ENCODE peak calls at places on chromosomes 2 and 18, in eight cellular contexts. L is activated naive CD4-positive, alpha-beta T cell treated with anti-CD3 and anti-CD28 coated beads, Interleukin-2, amount 50 U/mL, for 16 hours; T is K562; Q is M059J; Z is PC-3; B is GM23248; Y is cardiac muscle cell; O is SK-N-SH. W is an unnamed sample.
A peak's percentile ranks its signal among the peaks of the same experiment; 100 is the strongest.

GRCh38 chr2:172370821-172371455 is 56.4 kb upstream of the ITGA6 start:
- DNase-seq in L (no peak), T (no peak), Q (no peak), Z (no peak), B (peak; percentile 14), Y (no peak), O (no peak), W (peak; percentile 31)

GRCh38 chr2:43158259-43158880 is 68.0 kb downstream of the ZFP36L2 start:
- DNase-seq in L (peak; percentile 50), T (no peak), Q (peak; percentile 88), Z (peak; percentile 86), B (peak; percentile 90), Y (peak; percentile 86), O (no peak), W (peak; percentile 92)

GRCh38 chr2:117973498-117974082 is 40.3 kb downstream of the CCDC93 start:
- DNase-seq in L (no peak), T (no peak), Q (no peak), Z (no peak), B (no peak), Y (no peak), O (peak; percentile 44), W (no peak)

GRCh38 chr2:241272298-241272721 is 43.2 kb downstream of the HDLBP start:
- DNase-seq in L (no peak), T (peak; percentile 13), Q (peak; percentile 20), Z (peak; percentile 10), B (peak; percentile 78), Y (peak; percentile 34), O (peak; percentile 77), W (peak; percentile 17)

GRCh38 chr18:12032786-12033642 is 51.7 kb downstream of the IMPA2 start:
- DNase-seq in L (no peak), T (no peak), Q (peak; percentile 56), Z (peak; percentile 18), B (peak; percentile 89), Y (peak; percentile 44), O (no peak), W (peak; percentile 18)

GRCh38 chr2:204437334-204437733 is 107.9 kb upstream of the PARD3B start:
- DNase-seq in L (no peak), T (peak; percentile 15), Q (no peak), Z (no peak), B (no peak), Y (no peak), O (no peak), W (no peak)

GRCh38 chr2:100691846-100692245 is 128.1 kb upstream of the NPAS2 start:
- DNase-seq in L (no peak), T (no peak), Q (no peak), Z (no peak), B (no peak), Y (no peak), O (no peak), W (no peak)

GRCh38 chr2:176885661-176886060 is 326.9 kb upstream of the HNRNPA3 start:
- DNase-seq in L (no peak), T (no peak), Q (no peak), Z (peak; percentile 28), B (no peak), Y (no peak), O (no peak), W (no peak)

GRCh38 chr2:115122701-115123100 is 680.3 kb downstream of the DPP10 start:
- DNase-seq in L (no peak), T (no peak), Q (no peak), Z (no peak), B (no peak), Y (no peak), O (no peak), W (peak; percentile 1)

GRCh38 chr2:120231974-120232635 is 8.9 kb upstream of the TMEM185B start:
- DNase-seq in L (peak; percentile 70), T (peak; percentile 52), Q (peak; percentile 86), Z (peak; percentile 22), B (peak; percentile 72), Y (no peak), O (no peak), W (peak; percentile 47)

GRCh38 chr18:21998531-21998930 is 170.9 kb upstream of the GATA6 start:
- DNase-seq in L (no peak), T (no peak), Q (no peak), Z (no peak), B (no peak), Y (peak; percentile 18), O (no peak), W (no peak)

GRCh38 chr2:112933261-112933660 is 22.3 kb downstream of the IL37 start:
- DNase-seq in L (no peak), T (no peak), Q (no peak), Z (no peak), B (no peak), Y (no peak), O (no peak), W (no peak)

W was measured in kidney tubule cell.